ENCODE peak calls at places on chromosomes 6 and 20, in seven cellular contexts. U, K, P, R, W, T and Q are unnamed samples.
A peak's percentile ranks its signal among the peaks of the same experiment; 100 is the strongest.

GRCh38 chr6:45685076-45685475 is 307.3 kb upstream of the SUPT3H start:
- DNase-seq in U (no peak), K (no peak), P (no peak), R (no peak), W (no peak), T (no peak), Q (no peak)

GRCh38 chr6:142820336-142821016 is 124.5 kb downstream of the HIVEP2 start:
- DNase-seq in U (no peak), K (no peak), P (no peak), R (no peak), W (no peak), T (no peak), Q (no peak)

GRCh38 chr6:96792791-96793190 is 44.5 kb downstream of the GPR63 start:
- DNase-seq in U (no peak), K (no peak), P (no peak), R (no peak), W (no peak), T (no peak), Q (no peak)

GRCh38 chr6:107708435-107708834 is 115.7 kb downstream of the SCML4 start:
- DNase-seq in U (no peak), K (no peak), P (no peak), R (no peak), W (no peak), T (no peak), Q (no peak)

GRCh38 chr6:34047913-34048867 is 97.7 kb downstream of the GRM4 start:
- DNase-seq in U (no peak), K (no peak), P (no peak), R (no peak), W (no peak), T (no peak), Q (no peak)

GRCh38 chr20:47686545-47686944 is 98.7 kb downstream of the SULF2 start:
- DNase-seq in U (no peak), K (no peak), P (no peak), R (peak; percentile 98), W (no peak), T (no peak), Q (peak; percentile 70)

GRCh38 chr20:25547999-25548398 is 37.3 kb downstream of the NINL start:
- DNase-seq in U (no peak), K (no peak), P (no peak), R (no peak), W (no peak), T (no peak), Q (no peak)

GRCh38 chr6:16964553-16965499 is 137.0 kb upstream of the STMND1 start:
- DNase-seq in U (peak; percentile 48), K (peak; percentile 87), P (peak; percentile 36), R (peak; percentile 76), W (peak; percentile 38), T (peak; percentile 58), Q (peak; percentile 12)

GRCh38 chr6:63808576-63808975 is 173.0 kb downstream of the PHF3 start:
- DNase-seq in U (no peak), K (no peak), P (no peak), R (no peak), W (no peak), T (no peak), Q (no peak)

GRCh38 chr20:50124496-50124895 is 11.5 kb upstream of the UBE2V1 start:
- DNase-seq in U (no peak), K (no peak), P (no peak), R (no peak), W (no peak), T (no peak), Q (no peak)

GRCh38 chr6:167748046-167748445 is 78.7 kb upstream of the AFDN start:
- DNase-seq in U (no peak), K (no peak), P (no peak), R (no peak), W (no peak), T (no peak), Q (no peak)

GRCh38 chr20:58004146-58004545 is 224.3 kb downstream of the ANKRD60 start:
- DNase-seq in U (no peak), K (no peak), P (no peak), R (no peak), W (no peak), T (no peak), Q (no peak)

GRCh38 chr20:54086444-54087134 is 16.2 kb upstream of the BCAS1 start:
- DNase-seq in U (no peak), K (no peak), P (no peak), R (peak; percentile 8), W (no peak), T (no peak), Q (no peak)

GRCh38 chr20:44610313-44610965 is 28.1 kb downstream of the PKIG start:
- DNase-seq in U (no peak), K (no peak), P (no peak), R (no peak), W (no peak), T (no peak), Q (no peak)

GRCh38 chr6:51644426-51644825 is 443.0 kb downstream of the PKHD1 start:
- DNase-seq in U (no peak), K (no peak), P (no peak), R (no peak), W (no peak), T (no peak), Q (peak; percentile 49)

GRCh38 chr6:53107091-53107490 is 41.5 kb downstream of the GCM1 start:
- DNase-seq in U (no peak), K (no peak), P (no peak), R (no peak), W (no peak), T (no peak), Q (peak; percentile 56)

GRCh38 chr6:143792402-143793339 is 50.5 kb upstream of the LTV1 start:
- DNase-seq in U (no peak), K (no peak), P (no peak), R (no peak), W (no peak), T (no peak), Q (no peak)

GRCh38 chr6:121780325-121781313 is 345.2 kb downstream of the GJA1 start:
- DNase-seq in U (no peak), K (no peak), P (no peak), R (peak; percentile 59), W (peak; percentile 77), T (peak; percentile 76), Q (peak; percentile 64)

GRCh38 chr20:45934046-45934586 is 367 bp upstream of the PCIF1 start:
- DNase-seq in U (no peak), K (peak; percentile 68), P (no peak), R (no peak), W (peak; percentile 83), T (peak; percentile 74), Q (no peak)

GRCh38 chr6:43070028-43070632 is 6.0 kb upstream of the PTK7 start:
- DNase-seq in U (no peak), K (peak; percentile 61), P (peak; percentile 54), R (no peak), W (no peak), T (no peak), Q (no peak)

GRCh38 chr20:53162251-53162835 is 190.2 kb downstream of the TSHZ2 start:
- DNase-seq in U (no peak), K (peak; percentile 43), P (no peak), R (peak; percentile 33), W (peak; percentile 33), T (no peak), Q (peak; percentile 74)

GRCh38 chr6:1832844-1833787 is 223.4 kb downstream of the FOXC1 start:
- DNase-seq in U (no peak), K (no peak), P (no peak), R (peak; percentile 13), W (peak; percentile 64), T (peak; percentile 60), Q (no peak)

DNA sequence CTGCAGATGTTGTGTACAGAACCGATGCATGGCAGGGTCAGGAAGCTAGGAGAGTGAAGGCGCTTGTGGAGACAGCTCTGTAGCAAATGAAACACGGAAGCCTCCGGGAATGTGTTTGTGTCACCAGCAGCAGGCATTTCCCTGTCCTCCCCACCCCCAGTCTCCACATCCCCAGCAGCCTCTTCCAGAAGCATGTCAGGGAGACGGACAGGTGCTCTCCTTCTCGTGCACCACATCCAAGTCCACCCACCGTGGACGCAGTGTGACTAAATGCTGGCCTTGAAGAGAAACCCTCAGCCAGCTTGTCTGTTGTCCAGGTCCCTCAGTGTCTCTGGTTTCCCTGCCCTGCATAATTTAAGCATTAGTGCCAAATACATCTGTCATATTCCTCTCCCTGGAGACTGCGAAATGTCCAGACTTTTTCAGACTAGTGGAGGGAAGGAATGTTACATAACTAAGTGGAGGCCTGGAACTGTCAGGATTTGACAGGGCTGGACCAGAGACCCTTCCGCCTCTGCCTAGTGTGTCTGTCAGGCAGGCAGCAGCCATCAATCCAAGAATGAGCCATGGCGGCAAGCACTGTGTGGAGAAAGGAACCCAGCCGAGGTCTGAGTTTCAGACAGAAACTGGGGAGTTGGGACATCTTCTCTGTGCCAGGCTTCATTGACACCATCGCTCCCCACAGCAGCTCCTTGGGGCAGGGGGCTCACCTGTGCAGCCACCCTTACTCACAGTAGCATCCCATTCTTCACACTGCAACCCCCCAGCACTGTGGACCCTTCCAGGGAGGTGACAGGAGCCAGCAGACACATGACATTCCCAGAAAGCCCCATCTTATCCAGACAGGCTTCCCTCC is 26.6 kb upstream of the PI16 start:
- DNase-seq in U (no peak), K (no peak), P (no peak), R (no peak), W (no peak), T (peak; percentile 44), Q (no peak)
- H3K4me3 ChIP-seq in U (no peak overlapping the region), K (no peak overlapping the region), P (no peak overlapping the region), R (no peak overlapping the region), W (no peak overlapping the region), T (no peak overlapping the region), Q (no peak overlapping the region)

DNA sequence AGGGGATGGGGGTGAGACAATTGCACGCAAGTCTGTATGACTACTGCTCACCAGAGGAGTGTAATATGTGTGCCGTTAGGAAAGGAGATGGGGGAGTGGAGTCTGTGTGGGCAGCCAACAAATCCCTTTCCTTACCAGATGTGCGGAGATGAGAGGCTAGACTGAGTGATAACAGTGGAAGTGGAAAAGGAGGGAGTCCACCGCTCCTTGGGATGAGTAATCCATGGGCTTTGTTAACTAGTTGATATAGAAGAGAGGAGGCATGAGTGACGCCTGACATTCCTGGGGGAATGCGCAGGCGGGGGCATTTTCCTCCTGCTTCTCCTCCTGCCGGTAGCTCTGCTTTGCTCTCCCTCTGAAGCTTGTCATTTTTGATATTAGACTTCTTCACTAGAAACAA is 13.5 kb upstream of the SMIM26 start:
- DNase-seq in U (no peak), K (no peak), P (no peak), R (no peak), W (no peak), T (no peak), Q (no peak)
- H3K36me3 ChIP-seq in U (peaks cover 11% of the 10 kb centered on the region), K (peaks cover 28% of the 10 kb centered on the region), P (peaks cover 76% of the 10 kb centered on the region), R (peaks cover 47% of the 10 kb centered on the region), W (no peaks in the 10 kb centered on the region), T (no peaks in the 10 kb centered on the region), Q (peaks cover 3% of the 10 kb centered on the region)

GRCh38 chr6:41426438-41426851 is 91.0 kb downstream of the NCR2 start:
- DNase-seq in U (no peak), K (no peak), P (no peak), R (no peak), W (no peak), T (no peak), Q (no peak)
- TF ChIP-seq CTCF in U (no peak), K (no peak), P (no peak), R (no peak), W (no peak), T (no peak), Q (no peak)

DNA sequence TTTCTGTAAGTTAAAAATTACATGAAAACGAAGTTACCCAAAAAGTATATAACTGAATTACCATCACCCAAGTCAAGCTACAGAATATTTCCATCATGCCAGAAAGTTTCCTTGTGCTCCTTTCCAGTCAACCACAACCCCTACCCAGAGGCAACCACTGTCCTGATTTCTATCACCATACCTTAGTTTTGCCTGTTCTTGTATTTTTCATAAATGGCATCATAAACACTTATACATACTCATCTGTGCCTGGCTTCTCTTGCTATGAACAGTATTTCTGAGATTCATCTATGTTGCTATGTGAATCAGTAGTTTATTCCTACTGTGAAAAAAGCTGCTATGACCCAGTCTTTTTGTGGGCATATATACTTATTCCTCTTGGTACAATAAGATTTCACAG is 7.4 kb downstream of the FKBP5 start:
- DNase-seq in U (no peak), K (no peak), P (no peak), R (no peak), W (no peak), T (no peak), Q (no peak)
- H3K4me3 ChIP-seq in U (no peak overlapping the region), K (no peak overlapping the region), P (no peak overlapping the region), R (no peak overlapping the region), W (no peak overlapping the region), T (no peak overlapping the region), Q (no peak overlapping the region)